ENCODE peak calls at places on chromosomes 6 and 20, in seven cellular contexts. One of them, this sample, is unnamed.

GRCh38 chr6:20661721-20662120 is 127.5 kb downstream of the CDKAL1 start:
- DNase-seq in H1: no peak
- DNase-seq in mesendoderm: no peak
- DNase-seq in H9: no peak
- DNase-seq in neuronal stem cell: no peak
- DNase-seq in mesenchymal stem cell: no peak
- DNase-seq in IMR-90: peak; percentile 50
- DNase-seq in this sample: no peak

GRCh38 chr6:101083533-101084172 is 202.5 kb upstream of the ASCC3 start:
- DNase-seq in H1: no peak
- DNase-seq in mesendoderm: peak; percentile 60
- DNase-seq in H9: no peak
- DNase-seq in neuronal stem cell: no peak
- DNase-seq in mesenchymal stem cell: peak; percentile 95
- DNase-seq in IMR-90: peak; percentile 79
- DNase-seq in this sample: peak; percentile 47

GRCh38 chr20:42549496-42549895 is 640.2 kb downstream of the PTPRT start:
- DNase-seq in H1: no peak
- DNase-seq in mesendoderm: no peak
- DNase-seq in H9: no peak
- DNase-seq in neuronal stem cell: no peak
- DNase-seq in mesenchymal stem cell: no peak
- DNase-seq in IMR-90: no peak
- DNase-seq in this sample: no peak

GRCh38 chr6:150394886-150395285 is 26.1 kb downstream of the IYD start:
- DNase-seq in H1: no peak
- DNase-seq in mesendoderm: no peak
- DNase-seq in H9: no peak
- DNase-seq in neuronal stem cell: no peak
- DNase-seq in mesenchymal stem cell: no peak
- DNase-seq in IMR-90: no peak
- DNase-seq in this sample: peak; percentile 82

GRCh38 chr20:2797136-2797983 is 3.1 kb downstream of the CPXM1 start:
- DNase-seq in H1: no peak
- DNase-seq in mesendoderm: no peak
- DNase-seq in H9: no peak
- DNase-seq in neuronal stem cell: no peak
- DNase-seq in mesenchymal stem cell: no peak
- DNase-seq in IMR-90: no peak
- DNase-seq in this sample: no peak

GRCh38 chr6:47478233-47479155 is 905 bp downstream of the CD2AP start:
- DNase-seq in H1: peak; percentile 77
- DNase-seq in mesendoderm: peak; percentile 73
- DNase-seq in H9: no peak
- DNase-seq in neuronal stem cell: no peak
- DNase-seq in mesenchymal stem cell: peak; percentile 50
- DNase-seq in IMR-90: peak; percentile 30
- DNase-seq in this sample: no peak

GRCh38 chr6:105560611-105561066 is 157.8 kb upstream of the PREP start:
- DNase-seq in H1: no peak
- DNase-seq in mesendoderm: no peak
- DNase-seq in H9: no peak
- DNase-seq in neuronal stem cell: no peak
- DNase-seq in mesenchymal stem cell: peak; percentile 62
- DNase-seq in IMR-90: peak; percentile 72
- DNase-seq in this sample: no peak

GRCh38 chr20:7136886-7137285 is 369.4 kb downstream of the BMP2 start:
- DNase-seq in H1: no peak
- DNase-seq in mesendoderm: no peak
- DNase-seq in H9: no peak
- DNase-seq in neuronal stem cell: no peak
- DNase-seq in mesenchymal stem cell: no peak
- DNase-seq in IMR-90: no peak
- DNase-seq in this sample: no peak

GRCh38 chr20:4167261-4168004 is 152.1 kb upstream of the RNF24 start:
- DNase-seq in H1: peak; percentile 60
- DNase-seq in mesendoderm: no peak
- DNase-seq in H9: peak; percentile 66
- DNase-seq in neuronal stem cell: no peak
- DNase-seq in mesenchymal stem cell: no peak
- DNase-seq in IMR-90: no peak
- DNase-seq in this sample: no peak

GRCh38 chr20:10359621-10360040 is 74.4 kb downstream of the MKKS start:
- DNase-seq in H1: no peak
- DNase-seq in mesendoderm: no peak
- DNase-seq in H9: no peak
- DNase-seq in neuronal stem cell: no peak
- DNase-seq in mesenchymal stem cell: no peak
- DNase-seq in IMR-90: peak; percentile 64
- DNase-seq in this sample: no peak

GRCh38 chr20:10357974-10358373 is 76.0 kb downstream of the MKKS start:
- DNase-seq in H1: no peak
- DNase-seq in mesendoderm: peak; percentile 18
- DNase-seq in H9: no peak
- DNase-seq in neuronal stem cell: no peak
- DNase-seq in mesenchymal stem cell: no peak
- DNase-seq in IMR-90: peak; percentile 17
- DNase-seq in this sample: no peak

GRCh38 chr20:10362674-10363073 is 71.3 kb downstream of the MKKS start:
- DNase-seq in H1: no peak
- DNase-seq in mesendoderm: no peak
- DNase-seq in H9: no peak
- DNase-seq in neuronal stem cell: no peak
- DNase-seq in mesenchymal stem cell: no peak
- DNase-seq in IMR-90: no peak
- DNase-seq in this sample: no peak

GRCh38 chr20:10357061-10357708 is 76.8 kb downstream of the MKKS start:
- DNase-seq in H1: no peak
- DNase-seq in mesendoderm: no peak
- DNase-seq in H9: no peak
- DNase-seq in neuronal stem cell: no peak
- DNase-seq in mesenchymal stem cell: no peak
- DNase-seq in IMR-90: no peak
- DNase-seq in this sample: no peak

GRCh38 chr20:10360878-10361277 is 73.1 kb downstream of the MKKS start:
- DNase-seq in H1: no peak
- DNase-seq in mesendoderm: no peak
- DNase-seq in H9: no peak
- DNase-seq in neuronal stem cell: no peak
- DNase-seq in mesenchymal stem cell: no peak
- DNase-seq in IMR-90: no peak
- DNase-seq in this sample: no peak
- H2BK5ac ChIP-seq in H1: no peak overlapping the region
- H2BK5ac ChIP-seq in mesendoderm: no peak overlapping the region
- H2BK5ac ChIP-seq in H9: no peak overlapping the region
- H2BK5ac ChIP-seq in neuronal stem cell: no peak overlapping the region
- H2BK5ac ChIP-seq in mesenchymal stem cell: no peak overlapping the region
- H2BK5ac ChIP-seq in IMR-90: no peak overlapping the region
- H2BK5ac ChIP-seq in this sample: no peak overlapping the region

DNA sequence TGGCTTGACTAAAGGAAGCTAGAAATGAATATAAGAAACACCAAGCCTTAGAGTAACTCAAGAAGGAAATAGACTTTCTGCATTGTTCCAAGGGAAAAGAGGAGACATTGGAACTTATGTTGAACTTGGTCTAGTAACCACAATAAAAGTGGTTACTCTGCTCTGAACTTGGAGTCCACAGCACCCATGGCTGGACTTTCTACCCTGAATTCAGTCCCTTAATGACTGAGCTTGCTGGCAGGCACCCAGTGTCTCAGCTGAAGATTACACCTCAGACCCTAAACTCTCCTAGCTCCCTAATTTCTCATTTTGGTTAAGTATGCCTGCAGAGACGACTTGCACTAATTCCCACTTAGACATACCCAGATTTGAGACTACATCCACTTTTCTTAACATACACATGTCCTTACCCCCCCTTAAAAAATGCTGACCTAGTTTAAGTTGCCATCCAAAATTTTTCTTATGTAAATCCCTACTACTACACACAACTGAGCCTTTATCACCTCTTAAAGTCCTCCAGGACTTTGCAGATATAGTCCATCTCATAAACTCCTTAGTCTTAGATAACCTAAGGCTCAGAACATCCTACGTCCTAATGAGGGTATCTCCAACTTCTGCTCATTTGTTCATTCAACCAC is 129.9 kb downstream of the ALDH8A1 start:
- DNase-seq in H1: no peak
- DNase-seq in mesendoderm: no peak
- DNase-seq in H9: no peak
- DNase-seq in neuronal stem cell: no peak
- DNase-seq in mesenchymal stem cell: no peak
- DNase-seq in IMR-90: no peak
- DNase-seq in this sample: no peak
- H2BK5ac ChIP-seq in H1: no peak overlapping the region
- H2BK5ac ChIP-seq in mesendoderm: no peak overlapping the region
- H2BK5ac ChIP-seq in H9: no peak overlapping the region
- H2BK5ac ChIP-seq in neuronal stem cell: no peak overlapping the region
- H2BK5ac ChIP-seq in mesenchymal stem cell: no peak overlapping the region
- H2BK5ac ChIP-seq in IMR-90: no peak overlapping the region
- H2BK5ac ChIP-seq in this sample: no peak overlapping the region

DNA sequence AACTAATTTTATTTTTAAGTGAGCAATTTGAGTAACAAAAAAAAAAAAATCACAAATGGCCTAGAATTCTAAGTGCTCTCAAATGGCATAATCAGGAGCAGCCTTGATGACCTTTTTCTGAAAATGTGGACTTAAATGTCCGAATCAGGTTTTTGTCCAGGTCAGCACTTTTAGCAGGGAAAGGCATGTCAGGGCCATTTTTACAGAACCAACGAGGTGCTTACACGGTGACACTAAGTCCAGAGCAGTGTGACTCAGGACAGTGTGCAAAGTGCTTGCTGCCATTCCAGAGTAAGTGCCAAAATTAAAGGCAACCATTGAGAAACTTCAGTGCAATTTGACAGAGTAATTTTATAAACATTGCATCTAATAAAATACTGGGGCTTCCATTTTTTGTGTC is 127.8 kb downstream of the KIF16B start:
- DNase-seq in H1: no peak
- DNase-seq in mesendoderm: no peak
- DNase-seq in H9: no peak
- DNase-seq in neuronal stem cell: no peak
- DNase-seq in mesenchymal stem cell: no peak
- DNase-seq in IMR-90: no peak
- DNase-seq in this sample: no peak
- H2BK5ac ChIP-seq in H1: no peak overlapping the region
- H2BK5ac ChIP-seq in mesendoderm: no peak overlapping the region
- H2BK5ac ChIP-seq in H9: no peak overlapping the region
- H2BK5ac ChIP-seq in neuronal stem cell: no peak overlapping the region
- H2BK5ac ChIP-seq in mesenchymal stem cell: no peak overlapping the region
- H2BK5ac ChIP-seq in IMR-90: no peak overlapping the region
- H2BK5ac ChIP-seq in this sample: no peak overlapping the region

DNA sequence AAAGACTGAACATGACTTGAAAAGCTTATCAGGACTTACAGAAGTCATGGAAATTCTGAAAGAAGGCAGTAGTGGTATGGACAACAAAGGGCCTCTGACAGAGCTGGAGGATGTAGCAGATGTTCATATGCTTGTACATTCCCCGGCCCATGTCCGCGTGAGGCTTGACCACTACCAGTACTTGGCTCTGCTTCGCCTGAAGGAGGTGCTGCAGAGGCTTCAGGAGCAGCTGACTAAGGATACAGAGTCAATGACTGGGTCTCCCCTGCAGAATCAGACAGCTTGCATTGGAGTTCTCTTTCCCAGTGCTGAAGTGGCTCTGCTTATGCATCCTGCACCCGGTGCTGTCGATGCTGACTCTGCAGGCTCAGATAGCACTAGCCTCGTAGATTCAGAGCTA is 29.2 kb downstream of the TAF11 start:
- DNase-seq in H1: no peak
- DNase-seq in mesendoderm: peak; percentile 40
- DNase-seq in H9: no peak
- DNase-seq in neuronal stem cell: no peak
- DNase-seq in mesenchymal stem cell: no peak
- DNase-seq in IMR-90: no peak
- DNase-seq in this sample: no peak
- H2BK5ac ChIP-seq in H1: no peak overlapping the region
- H2BK5ac ChIP-seq in mesendoderm: no peak overlapping the region
- H2BK5ac ChIP-seq in H9: no peak overlapping the region
- H2BK5ac ChIP-seq in neuronal stem cell: no peak overlapping the region
- H2BK5ac ChIP-seq in mesenchymal stem cell: no peak overlapping the region
- H2BK5ac ChIP-seq in IMR-90: no peak overlapping the region
- H2BK5ac ChIP-seq in this sample: no peak overlapping the region

GRCh38 chr20:24063100-24063499 is 74.5 kb upstream of the GGTLC1 start:
- DNase-seq in H1: no peak
- DNase-seq in mesendoderm: no peak
- DNase-seq in H9: no peak
- DNase-seq in neuronal stem cell: no peak
- DNase-seq in mesenchymal stem cell: no peak
- DNase-seq in IMR-90: no peak
- DNase-seq in this sample: no peak

GRCh38 chr20:24066075-24066700 is 77.6 kb upstream of the GGTLC1 start:
- DNase-seq in H1: no peak
- DNase-seq in mesendoderm: no peak
- DNase-seq in H9: no peak
- DNase-seq in neuronal stem cell: no peak
- DNase-seq in mesenchymal stem cell: no peak
- DNase-seq in IMR-90: no peak
- DNase-seq in this sample: no peak

GRCh38 chr20:24060851-24061590 is 72.4 kb upstream of the GGTLC1 start:
- DNase-seq in H1: peak; percentile 47
- DNase-seq in mesendoderm: peak; percentile 8
- DNase-seq in H9: peak; percentile 67
- DNase-seq in neuronal stem cell: no peak
- DNase-seq in mesenchymal stem cell: no peak
- DNase-seq in IMR-90: no peak
- DNase-seq in this sample: no peak

GRCh38 chr20:24064092-24064491 is 75.5 kb upstream of the GGTLC1 start:
- DNase-seq in H1: no peak
- DNase-seq in mesendoderm: no peak
- DNase-seq in H9: no peak
- DNase-seq in neuronal stem cell: no peak
- DNase-seq in mesenchymal stem cell: no peak
- DNase-seq in IMR-90: no peak
- DNase-seq in this sample: no peak

DNA sequence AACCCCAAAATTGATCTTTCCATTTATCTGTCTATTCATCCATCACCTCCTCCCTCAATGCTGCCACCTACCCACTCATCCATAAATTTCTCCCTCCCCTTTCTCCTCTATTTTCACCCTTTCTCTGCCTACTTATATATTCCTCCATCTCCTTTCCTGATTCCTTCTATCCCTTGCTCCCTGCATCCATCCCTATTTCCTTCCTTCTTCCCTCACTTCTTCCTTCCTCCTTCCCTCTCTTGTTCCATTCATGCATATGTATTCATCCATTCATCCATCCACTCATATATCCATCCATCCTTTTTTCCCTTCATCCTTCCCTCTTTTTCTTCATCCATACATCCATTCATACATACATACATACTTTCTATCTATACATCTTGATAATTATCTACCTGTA is 76.3 kb upstream of the GGTLC1 start:
- DNase-seq in H1: no peak
- DNase-seq in mesendoderm: no peak
- DNase-seq in H9: no peak
- DNase-seq in neuronal stem cell: no peak
- DNase-seq in mesenchymal stem cell: no peak
- DNase-seq in IMR-90: no peak
- DNase-seq in this sample: no peak
- H2BK5ac ChIP-seq in H1: no peak overlapping the region
- H2BK5ac ChIP-seq in mesendoderm: no peak overlapping the region
- H2BK5ac ChIP-seq in H9: no peak overlapping the region
- H2BK5ac ChIP-seq in neuronal stem cell: no peak overlapping the region
- H2BK5ac ChIP-seq in mesenchymal stem cell: no peak overlapping the region
- H2BK5ac ChIP-seq in IMR-90: no peak overlapping the region
- H2BK5ac ChIP-seq in this sample: no peak overlapping the region